ENCODE peak calls at places on chromosomes 11 and 22, in nine cellular contexts. K is retinal pigment epithelial cell, Q is psoas muscle, S is OCI-LY7, I is fibroblast of lung, Y is lower lobe of right lung, O is tibial artery, F is uterus, A is IMR-90. B is an unnamed sample.

GRCh38 chr11:107696140-107696539 is 15.7 kb downstream of the SLN start:
- DNase-seq in K (peak), Q (no peak), S (no peak), I (peak), Y (no peak), O (no peak), F (no peak), A (peak), B (peak)

GRCh38 chr11:63536669-63537292 is at the start of gene PLAAT4:
- DNase-seq in K (no peak), Q (peak), S (no peak), I (peak), Y (no peak), O (peak), F (peak), A (peak), B (peak)

GRCh38 chr11:31641477-31642062 is 132.0 kb downstream of the ELP4 start:
- DNase-seq in K (no peak), Q (no peak), S (peak), I (peak), Y (no peak), O (no peak), F (no peak), A (peak), B (peak)

GRCh38 chr11:44002191-44003093 is 45.3 kb upstream of the ACCSL start:
- DNase-seq in K (no peak), Q (no peak), S (no peak), I (no peak), Y (no peak), O (no peak), F (peak), A (no peak), B (no peak)

GRCh38 chr22:22882033-22882717 is 5.4 kb upstream of the IGLL5 start:
- DNase-seq in K (no peak), Q (no peak), S (no peak), I (no peak), Y (no peak), O (no peak), F (no peak), A (no peak), B (no peak)

GRCh38 chr11:14327105-14327504 is 31.9 kb downstream of the RRAS2 start:
- DNase-seq in K (no peak), Q (no peak), S (no peak), I (no peak), Y (no peak), O (no peak), F (no peak), A (no peak), B (no peak)

GRCh38 chr11:63765688-63766241 is 2.8 kb downstream of the ZFTA start:
- DNase-seq in K (no peak), Q (no peak), S (no peak), I (no peak), Y (peak), O (no peak), F (peak), A (no peak), B (no peak)

GRCh38 chr11:19793356-19793755 is 80.7 kb downstream of the NAV2 start:
- DNase-seq in K (no peak), Q (no peak), S (no peak), I (no peak), Y (no peak), O (no peak), F (no peak), A (no peak), B (no peak)

GRCh38 chr11:12088047-12088481 is 22.3 kb upstream of the MICAL2 start:
- DNase-seq in K (no peak), Q (no peak), S (no peak), I (peak), Y (no peak), O (peak), F (no peak), A (peak), B (peak)

GRCh38 chr11:134244593-134244992 is 8.6 kb downstream of the THYN1 start:
- DNase-seq in K (no peak), Q (no peak), S (peak), I (no peak), Y (no peak), O (no peak), F (no peak), A (peak), B (peak)

GRCh38 chr11:103800406-103801114 is 235.9 kb upstream of the DDI1 start:
- DNase-seq in K (no peak), Q (no peak), S (peak), I (peak), Y (no peak), O (peak), F (no peak), A (no peak), B (peak)

GRCh38 chr11:36574486-36574885 is 6.7 kb downstream of the RAG1 start:
- DNase-seq in K (no peak), Q (no peak), S (no peak), I (no peak), Y (no peak), O (no peak), F (no peak), A (no peak), B (no peak)

GRCh38 chr11:9922806-9923205 is 258.9 kb downstream of the SWAP70 start:
- DNase-seq in K (no peak), Q (no peak), S (no peak), I (peak), Y (no peak), O (no peak), F (no peak), A (no peak), B (no peak)

GRCh38 chr22:50221410-50222300 is 20.8 kb downstream of the SELENOO start:
- DNase-seq in K (no peak), Q (no peak), S (no peak), I (no peak), Y (peak), O (no peak), F (no peak), A (no peak), B (no peak)

GRCh38 chr11:130644187-130644586 is 195.7 kb downstream of the ADAMTS15 start:
- DNase-seq in K (no peak), Q (no peak), S (no peak), I (no peak), Y (no peak), O (no peak), F (no peak), A (no peak), B (no peak)

GRCh38 chr11:3091846-3092602 is 34.8 kb upstream of the CARS1 start:
- DNase-seq in K (peak), Q (peak), S (peak), I (peak), Y (peak), O (no peak), F (peak), A (peak), B (peak)

GRCh38 chr22:18060646-18061620 is 16.9 kb upstream of the PEX26 start:
- DNase-seq in K (no peak), Q (no peak), S (no peak), I (peak), Y (no peak), O (no peak), F (no peak), A (peak), B (no peak)

GRCh38 chr11:61960532-61960931 is 6.9 kb downstream of the FTH1 start:
- DNase-seq in K (no peak), Q (no peak), S (no peak), I (no peak), Y (no peak), O (no peak), F (no peak), A (no peak), B (no peak)

GRCh38 chr11:66420671-66421476 is at the start of gene NPAS4:
- DNase-seq in K (no peak), Q (no peak), S (no peak), I (no peak), Y (no peak), O (no peak), F (no peak), A (no peak), B (no peak)

GRCh38 chr11:86515297-86516094 is 140.8 kb downstream of the CCDC81 start:
- DNase-seq in K (peak), Q (no peak), S (no peak), I (peak), Y (no peak), O (no peak), F (peak), A (peak), B (peak)

GRCh38 chr11:113370634-113371033 is 16.9 kb upstream of the ANKK1 start:
- DNase-seq in K (no peak), Q (no peak), S (no peak), I (no peak), Y (no peak), O (no peak), F (no peak), A (no peak), B (no peak)

GRCh38 chr22:42961815-42962214 is 53.1 kb downstream of the PACSIN2 start:
- DNase-seq in K (no peak), Q (no peak), S (no peak), I (no peak), Y (no peak), O (no peak), F (no peak), A (no peak), B (no peak)

GRCh38 chr11:25596701-25597100 is 735.2 kb upstream of the ANO3 start:
- DNase-seq in K (no peak), Q (no peak), S (no peak), I (no peak), Y (no peak), O (no peak), F (no peak), A (no peak), B (no peak)

GRCh38 chr11:123457187-123457770 is 27.2 kb downstream of the GRAMD1B start:
- DNase-seq in K (no peak), Q (no peak), S (no peak), I (peak), Y (peak), O (peak), F (no peak), A (no peak), B (no peak)

GRCh38 chr11:71999360-71999759 is 651 bp downstream of the IL18BP start:
- DNase-seq in K (no peak), Q (no peak), S (no peak), I (peak), Y (no peak), O (no peak), F (peak), A (peak), B (peak)
- H3K4me3 ChIP-seq in K (no peak), Q (peak), S (no peak), I (no peak), Y (peak), O (peak), F (peak), A (no peak), B (no peak)

GRCh38 chr11:126662055-126662790 is 306.7 kb downstream of the ST3GAL4 start:
- DNase-seq in K (no peak), Q (no peak), S (no peak), I (peak), Y (no peak), O (no peak), F (no peak), A (no peak), B (no peak)
- TF ChIP-seq CTCF in K (no peak), Q (no peak), S (no peak), I (no peak), Y (no peak), O (no peak), F (no peak), A (no peak), B (no peak)

GRCh38 chr11:120400564-120401364 is 64.6 kb downstream of the ARHGEF12 start:
- DNase-seq in K (peak), Q (no peak), S (no peak), I (peak), Y (no peak), O (peak), F (peak), A (peak), B (peak)
- H3K4me3 ChIP-seq in K (peak), Q (peak), S (no peak), I (peak), Y (no peak), O (no peak), F (no peak), A (peak), B (peak)

GRCh38 chr11:125679837-125680236 is 810 bp downstream of the ACRV1 start:
- DNase-seq in K (no peak), Q (no peak), S (no peak), I (no peak), Y (no peak), O (no peak), F (no peak), A (no peak), B (no peak)

GRCh38 chr11:125675196-125675595 is 5.5 kb downstream of the ACRV1 start:
- DNase-seq in K (no peak), Q (no peak), S (no peak), I (no peak), Y (no peak), O (no peak), F (no peak), A (peak), B (peak)

GRCh38 chr11:125674210-125674609 is 6.4 kb downstream of the ACRV1 start:
- DNase-seq in K (no peak), Q (no peak), S (no peak), I (no peak), Y (no peak), O (no peak), F (no peak), A (no peak), B (peak)

GRCh38 chr11:125680747-125681146 is at the start of gene ACRV1:
- DNase-seq in K (no peak), Q (no peak), S (no peak), I (no peak), Y (no peak), O (no peak), F (no peak), A (no peak), B (no peak)

DNA sequence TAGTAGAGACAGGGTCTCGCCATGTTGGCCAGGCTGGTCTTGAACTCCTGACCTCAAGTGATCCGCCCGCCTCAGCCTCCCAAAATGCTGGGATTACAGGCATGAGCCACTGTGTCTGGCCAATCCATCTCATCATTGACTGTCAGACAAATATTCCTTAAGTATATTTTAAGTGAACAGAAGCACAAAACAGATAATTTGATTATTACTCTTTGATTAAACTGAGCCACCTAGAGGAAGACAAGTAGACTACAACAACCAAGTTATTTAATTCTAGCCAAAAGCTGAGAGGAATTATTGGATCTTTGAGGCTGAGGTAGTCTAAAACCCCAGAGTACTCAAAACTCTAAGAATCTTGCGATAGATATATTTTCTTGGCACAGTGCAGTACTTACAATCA is 1.2 kb downstream of the ACRV1 start:
- DNase-seq in K (no peak), Q (no peak), S (peak), I (no peak), Y (no peak), O (no peak), F (no peak), A (peak), B (peak)
- TF ChIP-seq CTCF in K (peak), Q (no peak), S (peak), I (peak), Y (no peak), O (no peak), F (no peak), A (peak), B (no peak)